ENCODE peak calls at places on chromosome 5, in six cellular contexts. N is mesenchymal stem cell, T is bronchial epithelial cell, F is psoas muscle, R is HCT116, W is adrenal gland. V is an unnamed sample. For H3K27me3, the result is how much of the 10 kb centered on the place peaks cover.

GRCh38 chr5:32707394-32707997 is 3.6 kb upstream of the NPR3 start:
- DNase-seq in R (peak), W (no peak), T (peak), N (peak), F (no peak), V (no peak)

GRCh38 chr5:97181856-97182545 is 1.0 kb downstream of the RIOK2 start:
- DNase-seq in R (no peak), F (no peak), N (peak), W (no peak), T (peak), V (no peak)

GRCh38 chr5:144017119-144017518 is 153.3 kb downstream of the YIPF5 start:
- DNase-seq in W (no peak), F (no peak), N (no peak), T (no peak), R (no peak), V (no peak)

GRCh38 chr5:90161399-90161798 is 248.2 kb downstream of the CETN3 start:
- DNase-seq in N (peak), R (peak), W (peak), T (peak), F (no peak), V (no peak)

GRCh38 chr5:56827043-56827442 is 11.7 kb downstream of the MAP3K1 start:
- DNase-seq in R (no peak), T (no peak), N (no peak), W (no peak), F (no peak), V (no peak)

GRCh38 chr5:88677943-88678779 is 204.8 kb downstream of the MEF2C start:
- DNase-seq in F (no peak), N (no peak), W (no peak), T (no peak), R (no peak), V (no peak)

GRCh38 chr5:172434246-172434645 is 20.1 kb downstream of the SH3PXD2B start:
- DNase-seq in T (no peak), W (no peak), F (peak), N (no peak), R (no peak), V (no peak)

GRCh38 chr5:133366438-133366837 is 245.9 kb downstream of the FSTL4 start:
- DNase-seq in T (peak), W (no peak), R (no peak), N (no peak), F (no peak), V (no peak)

GRCh38 chr5:127428748-127429147 is 88.7 kb upstream of the PRRC1 start:
- DNase-seq in F (no peak), W (no peak), N (no peak), R (no peak), T (no peak), V (no peak)

GRCh38 chr5:136058031-136058971 is 29.5 kb downstream of the TGFBI start:
- DNase-seq in F (peak), W (peak), N (peak), R (peak), T (peak), V (peak)

GRCh38 chr5:80860934-80861613 is 99.1 kb upstream of the RASGRF2 start:
- DNase-seq in W (no peak), F (no peak), R (no peak), N (peak), T (no peak), V (peak)

GRCh38 chr5:53694520-53695022 is 134.1 kb downstream of the NDUFS4 start:
- DNase-seq in R (no peak), F (no peak), N (no peak), T (no peak), W (no peak), V (no peak)

GRCh38 chr5:86679529-86679928 is 61.8 kb downstream of the COX7C start:
- DNase-seq in W (peak), N (peak), T (peak), F (no peak), R (peak), V (peak)

GRCh38 chr5:40832345-40832744 is 2.7 kb downstream of the RPL37 start:
- DNase-seq in W (no peak), T (no peak), N (no peak), R (no peak), F (no peak), V (no peak)
- H3K4me3 ChIP-seq in W (no peak), T (no peak), N (no peak), R (no peak), F (no peak), V (peak)

GRCh38 chr5:29208026-29208425 is 1985.5 kb upstream of the CDH6 start:
- DNase-seq in N (peak), R (no peak), F (no peak), W (no peak), T (peak), V (no peak)

GRCh38 chr5:29197636-29198035 is 1995.8 kb upstream of the CDH6 start:
- DNase-seq in F (no peak), R (no peak), W (no peak), T (peak), N (peak), V (no peak)

GRCh38 chr5:29203049-29203448 is 1990.4 kb upstream of the CDH6 start:
- DNase-seq in F (no peak), N (no peak), W (no peak), R (no peak), T (no peak), V (no peak)
- H3K27me3 ChIP-seq in F (under half), N (under half), W (under half), R (under half), T (under half), V (under half)

GRCh38 chr5:16536818-16537217 is 71.2 kb upstream of the ZNF622 start:
- DNase-seq in N (no peak), R (no peak), T (no peak), F (no peak), W (no peak), V (no peak)

GRCh38 chr5:16538001-16538400 is 72.4 kb upstream of the ZNF622 start:
- DNase-seq in W (no peak), F (peak), N (no peak), R (no peak), T (no peak), V (no peak)

GRCh38 chr5:16539169-16539666 is 73.6 kb upstream of the ZNF622 start:
- DNase-seq in R (no peak), W (peak), N (peak), T (peak), F (peak), V (no peak)

GRCh38 chr5:16542275-16542674 is 74.5 kb downstream of the RETREG1 start:
- DNase-seq in T (peak), N (no peak), F (no peak), R (no peak), W (no peak), V (no peak)

DNA sequence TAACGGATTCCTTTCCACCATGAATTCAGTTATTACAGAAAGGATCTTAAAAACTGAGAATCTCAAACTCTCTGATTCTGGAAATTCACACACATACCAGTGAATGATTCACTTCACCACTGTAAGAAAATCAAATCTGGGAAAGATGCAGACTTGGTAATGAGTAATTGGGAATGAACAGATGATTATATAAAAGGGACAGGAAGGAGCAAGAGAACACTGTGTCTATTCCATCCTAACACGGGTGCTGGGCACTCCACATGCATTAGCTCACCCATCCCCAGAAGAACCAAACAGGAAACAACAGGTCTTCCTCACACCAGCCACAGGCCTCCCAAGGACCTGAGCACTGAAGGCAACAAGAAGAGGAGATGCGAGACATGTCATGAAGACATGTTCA is 74.8 kb upstream of the ZNF622 start:
- DNase-seq in F (no peak), N (peak), T (peak), W (no peak), R (no peak), V (no peak)
- H3K4me3 ChIP-seq in F (no peak), N (no peak), T (no peak), W (no peak), R (no peak), V (no peak)

DNA sequence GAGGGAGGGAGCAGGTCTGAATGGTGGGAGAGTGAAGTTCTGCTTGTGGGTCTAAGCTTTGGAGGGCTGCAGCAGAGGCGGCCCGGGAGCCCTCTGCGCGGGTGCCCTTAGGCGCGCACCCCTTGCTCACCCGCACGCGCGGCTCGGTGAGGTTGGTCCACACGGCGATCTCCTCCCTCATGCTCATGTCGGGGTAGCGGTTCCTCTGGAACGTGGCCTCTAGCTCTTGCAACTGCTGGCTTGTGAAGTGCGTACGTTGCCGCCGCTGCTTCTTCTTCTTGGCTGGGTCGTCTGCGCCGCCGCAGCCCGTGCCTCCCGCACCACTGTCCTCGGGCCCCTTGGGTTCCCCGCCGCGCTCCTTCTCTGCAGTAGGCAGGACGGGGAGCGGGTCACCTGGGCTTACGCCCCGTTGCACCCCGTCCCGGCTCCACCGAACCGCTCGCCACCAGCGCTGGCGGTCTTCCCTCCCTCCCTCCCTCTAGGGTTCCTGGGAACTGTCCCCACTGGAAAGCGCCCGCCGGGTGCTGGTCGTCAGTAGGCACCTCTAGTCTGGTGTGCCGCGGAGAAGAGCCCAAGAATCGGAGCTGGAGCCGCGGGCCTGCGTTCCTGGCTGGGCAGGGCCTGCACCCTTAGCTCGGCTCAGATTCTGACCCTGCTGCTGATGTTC is 2.7 kb downstream of the PITX1 start:
- DNase-seq in W (peak), F (peak), R (no peak), N (peak), T (no peak), V (no peak)
- H3K27me3 ChIP-seq in W (half or more), F (under half), R (under half), N (half or more), T (under half), V (under half)

GRCh38 chr5:151221574-151221973 is 2.3 kb downstream of the CCDC69 start:
- DNase-seq in F (no peak), N (peak), W (peak), R (no peak), T (peak), V (no peak)
- H3K4me3 ChIP-seq in F (peak), N (no peak), W (peak), R (no peak), T (no peak), V (no peak)

DNA sequence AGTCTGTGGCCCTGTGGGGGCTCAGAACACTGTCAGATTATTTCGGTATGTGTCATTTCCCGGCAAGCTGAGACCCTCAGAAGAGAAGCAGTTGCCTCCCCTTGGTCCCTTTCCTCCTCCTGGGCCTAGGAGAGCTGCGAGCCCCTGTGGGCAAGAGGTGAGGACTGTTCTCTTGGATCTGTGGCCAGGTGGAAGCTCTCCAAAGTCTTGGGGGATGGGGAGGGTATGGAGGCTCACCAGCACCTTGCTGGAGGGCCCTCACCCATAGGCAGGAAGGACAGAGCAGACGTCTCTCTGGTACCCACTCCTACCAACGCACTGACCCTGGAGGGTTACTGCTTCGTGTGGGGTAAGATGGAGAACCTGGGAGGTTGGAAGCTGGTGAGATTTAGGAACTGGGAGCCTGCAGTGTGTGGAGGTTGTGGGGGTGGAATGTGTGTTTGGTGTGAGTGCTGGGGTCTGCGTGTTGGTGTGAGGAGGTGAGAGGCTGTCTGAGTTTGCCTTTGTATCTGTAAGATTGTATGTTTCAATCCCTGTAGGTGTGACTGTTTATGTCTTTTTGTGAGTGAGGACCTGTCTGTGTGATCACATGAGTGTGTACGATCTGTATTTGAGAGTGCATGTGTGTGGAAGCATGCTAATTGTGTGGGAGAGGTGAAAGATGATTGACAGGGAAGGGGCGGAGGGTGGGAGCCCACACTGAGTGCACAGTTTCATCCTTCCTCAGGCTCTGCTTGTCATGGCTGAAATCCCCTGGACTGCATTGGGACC is 52.4 kb upstream of the PSD2 start:
- DNase-seq in F (no peak), N (no peak), W (no peak), R (no peak), T (no peak), V (no peak)
- H3K27me3 ChIP-seq in F (under half), N (under half), W (under half), R (under half), T (under half), V (under half)

GRCh38 chr5:159385994-159386711 is 55.9 kb upstream of the IL12B start:
- DNase-seq in N (no peak), R (no peak), T (no peak), F (no peak), W (no peak), V (no peak)
- H3K4me3 ChIP-seq in N (no peak), R (no peak), T (no peak), F (no peak), W (no peak), V (no peak)

V was measured in AG04450.